ENCODE peak calls at places on chromosomes 2 and 18, in nine cellular contexts. B is stomach, E is neuronal stem cell, D is AG04450, J is substantia nigra, Q is thyroid gland, Z is lung, G is heart right ventricle, C is hepatocyte. H is an unnamed sample.

GRCh38 chr2:77807531-77808215 is 285.5 kb upstream of the LRRTM4 start:
- DNase-seq in B (no peak), E (no peak), D (no peak), J (no peak), Q (no peak), Z (no peak), G (no peak), C (peak), H (no peak)

GRCh38 chr18:79413901-79414300 is 18.2 kb downstream of the NFATC1 start:
- DNase-seq in B (no peak), E (no peak), D (no peak), J (no peak), Q (peak), Z (no peak), G (no peak), C (no peak), H (no peak)

GRCh38 chr2:63741884-63742583 is 99.7 kb upstream of the UGP2 start:
- DNase-seq in B (no peak), E (no peak), D (no peak), J (no peak), Q (no peak), Z (no peak), G (no peak), C (no peak), H (no peak)

GRCh38 chr2:68274022-68274421 is 21.7 kb upstream of the PPP3R1 start:
- DNase-seq in B (no peak), E (peak), D (no peak), J (no peak), Q (no peak), Z (no peak), G (no peak), C (no peak), H (no peak)

GRCh38 chr2:192162392-192163042 is 32.2 kb downstream of the TMEFF2 start:
- DNase-seq in B (peak), E (peak), D (peak), J (no peak), Q (peak), Z (peak), G (no peak), C (peak), H (no peak)

GRCh38 chr2:217394510-217395351 is 534.9 kb upstream of the TNP1 start:
- DNase-seq in B (no peak), E (no peak), D (no peak), J (no peak), Q (no peak), Z (no peak), G (no peak), C (no peak), H (no peak)

GRCh38 chr2:71702071-71702970 is 249.0 kb downstream of the DYSF start:
- DNase-seq in B (no peak), E (no peak), D (no peak), J (no peak), Q (no peak), Z (no peak), G (no peak), C (no peak), H (no peak)

GRCh38 chr18:74806700-74807416 is 209.2 kb downstream of the ZNF407 start:
- DNase-seq in B (no peak), E (no peak), D (peak), J (no peak), Q (no peak), Z (no peak), G (no peak), C (peak), H (no peak)

GRCh38 chr18:29840101-29840500 is 1202.4 kb downstream of the DSC3 start:
- DNase-seq in B (no peak), E (no peak), D (no peak), J (no peak), Q (no peak), Z (no peak), G (no peak), C (peak), H (no peak)

GRCh38 chr2:191155608-191156071 is 4.8 kb upstream of the STAT4 start:
- DNase-seq in B (no peak), E (no peak), D (no peak), J (no peak), Q (no peak), Z (no peak), G (no peak), C (peak), H (no peak)

GRCh38 chr2:177315303-177315887 is 50.9 kb upstream of the NFE2L2 start:
- DNase-seq in B (no peak), E (no peak), D (no peak), J (no peak), Q (peak), Z (no peak), G (no peak), C (no peak), H (no peak)

GRCh38 chr18:3250237-3251107 is 2.9 kb downstream of the MYL12A start:
- DNase-seq in B (no peak), E (no peak), D (no peak), J (no peak), Q (no peak), Z (no peak), G (no peak), C (no peak), H (no peak)

GRCh38 chr18:13272411-13272810 is 53.9 kb downstream of the LDLRAD4 start:
- DNase-seq in B (no peak), E (no peak), D (no peak), J (no peak), Q (no peak), Z (no peak), G (peak), C (no peak), H (no peak)

GRCh38 chr2:46589381-46589780 is 110.0 kb downstream of the TMEM247 start:
- DNase-seq in B (no peak), E (no peak), D (no peak), J (no peak), Q (no peak), Z (no peak), G (no peak), C (no peak), H (no peak)

GRCh38 chr18:35089918-35090550 is 48.8 kb downstream of the MAPRE2 start:
- DNase-seq in B (no peak), E (no peak), D (no peak), J (no peak), Q (no peak), Z (no peak), G (no peak), C (no peak), H (no peak)

GRCh38 chr2:63050186-63050915 is at the start of gene OTX1:
- DNase-seq in B (peak), E (peak), D (no peak), J (no peak), Q (peak), Z (peak), G (no peak), C (peak), H (no peak)

GRCh38 chr2:235105821-235106359 is 154.1 kb downstream of the SH3BP4 start:
- DNase-seq in B (no peak), E (no peak), D (no peak), J (no peak), Q (no peak), Z (no peak), G (no peak), C (peak), H (no peak)

GRCh38 chr2:102034683-102035606 is 43.2 kb downstream of the IL1R2 start:
- DNase-seq in B (no peak), E (no peak), D (no peak), J (no peak), Q (no peak), Z (no peak), G (no peak), C (no peak), H (no peak)

GRCh38 chr2:1736997-1737480 is 7.3 kb downstream of the PXDN start:
- DNase-seq in B (no peak), E (no peak), D (peak), J (no peak), Q (no peak), Z (no peak), G (no peak), C (no peak), H (no peak)

GRCh38 chr2:105287692-105288091 is 41.8 kb downstream of the TGFBRAP1 start:
- DNase-seq in B (peak), E (peak), D (no peak), J (no peak), Q (peak), Z (no peak), G (no peak), C (peak), H (no peak)

GRCh38 chr2:65985986-65986385 is 448.9 kb upstream of the MEIS1 start:
- DNase-seq in B (no peak), E (no peak), D (no peak), J (no peak), Q (no peak), Z (no peak), G (no peak), C (no peak), H (no peak)

GRCh38 chr18:49094136-49094535 is 143.4 kb upstream of the SMAD7 start:
- DNase-seq in B (no peak), E (no peak), D (no peak), J (no peak), Q (no peak), Z (no peak), G (no peak), C (peak), H (no peak)

GRCh38 chr2:185012643-185013042 is 414.3 kb downstream of the ZNF804A start:
- DNase-seq in B (no peak), E (no peak), D (no peak), J (no peak), Q (no peak), Z (no peak), G (no peak), C (no peak), H (no peak)

GRCh38 chr2:33909945-33910344 is 310.8 kb upstream of the FAM98A start:
- DNase-seq in B (no peak), E (no peak), D (no peak), J (no peak), Q (no peak), Z (no peak), G (no peak), C (no peak), H (no peak)

GRCh38 chr2:9763356-9764152 is 79.7 kb upstream of the TAF1B start:
- DNase-seq in B (no peak), E (no peak), D (no peak), J (no peak), Q (no peak), Z (no peak), G (no peak), C (peak), H (no peak)

GRCh38 chr18:3265564-3266033 is 3.7 kb downstream of the MYL12B start:
- DNase-seq in B (no peak), E (no peak), D (no peak), J (no peak), Q (no peak), Z (no peak), G (no peak), C (peak), H (no peak)

GRCh38 chr18:62384610-62385097 is 59.5 kb downstream of the TNFRSF11A start:
- DNase-seq in B (no peak), E (no peak), D (no peak), J (no peak), Q (peak), Z (no peak), G (no peak), C (peak), H (no peak)

GRCh38 chr2:178296394-178297090 is 102.2 kb downstream of the OSBPL6 start:
- DNase-seq in B (no peak), E (no peak), D (no peak), J (no peak), Q (no peak), Z (no peak), G (no peak), C (no peak), H (no peak)

GRCh38 chr2:113273031-113273551 is 5.6 kb downstream of the PAX8 start:
- DNase-seq in B (peak), E (peak), D (peak), J (no peak), Q (peak), Z (no peak), G (no peak), C (peak), H (no peak)

GRCh38 chr2:12612646-12613045 is 104.1 kb upstream of the TRIB2 start:
- DNase-seq in B (no peak), E (no peak), D (no peak), J (no peak), Q (no peak), Z (no peak), G (no peak), C (no peak), H (no peak)

GRCh38 chr2:66283776-66284175 is 151.1 kb upstream of the MEIS1 start:
- DNase-seq in B (no peak), E (no peak), D (no peak), J (no peak), Q (no peak), Z (no peak), G (no peak), C (no peak), H (no peak)

GRCh38 chr2:40256008-40256407 is 195.9 kb downstream of the SLC8A1 start:
- DNase-seq in B (no peak), E (no peak), D (no peak), J (no peak), Q (no peak), Z (no peak), G (no peak), C (no peak), H (no peak)

GRCh38 chr2:20577495-20578235 is 73.2 kb downstream of the HS1BP3 start:
- DNase-seq in B (no peak), E (no peak), D (no peak), J (no peak), Q (peak), Z (no peak), G (peak), C (no peak), H (no peak)

GRCh38 chr2:173858297-173858731 is 106.9 kb downstream of the SP3 start:
- DNase-seq in B (no peak), E (no peak), D (no peak), J (no peak), Q (peak), Z (no peak), G (no peak), C (no peak), H (no peak)

GRCh38 chr2:169732075-169732474 is 1.6 kb upstream of the KLHL23 start:
- DNase-seq in B (no peak), E (no peak), D (no peak), J (no peak), Q (no peak), Z (no peak), G (no peak), C (no peak), H (no peak)

GRCh38 chr2:169736902-169737301 is 3.3 kb downstream of the KLHL23 start:
- DNase-seq in B (no peak), E (no peak), D (no peak), J (no peak), Q (no peak), Z (no peak), G (no peak), C (no peak), H (no peak)

GRCh38 chr2:169735623-169736022 is 2.0 kb downstream of the KLHL23 start:
- DNase-seq in B (no peak), E (no peak), D (no peak), J (no peak), Q (no peak), Z (no peak), G (no peak), C (no peak), H (no peak)

GRCh38 chr2:169734172-169734847 is 678 bp downstream of the KLHL23 start:
- DNase-seq in B (peak), E (peak), D (no peak), J (no peak), Q (peak), Z (no peak), G (peak), C (peak), H (no peak)

DNA sequence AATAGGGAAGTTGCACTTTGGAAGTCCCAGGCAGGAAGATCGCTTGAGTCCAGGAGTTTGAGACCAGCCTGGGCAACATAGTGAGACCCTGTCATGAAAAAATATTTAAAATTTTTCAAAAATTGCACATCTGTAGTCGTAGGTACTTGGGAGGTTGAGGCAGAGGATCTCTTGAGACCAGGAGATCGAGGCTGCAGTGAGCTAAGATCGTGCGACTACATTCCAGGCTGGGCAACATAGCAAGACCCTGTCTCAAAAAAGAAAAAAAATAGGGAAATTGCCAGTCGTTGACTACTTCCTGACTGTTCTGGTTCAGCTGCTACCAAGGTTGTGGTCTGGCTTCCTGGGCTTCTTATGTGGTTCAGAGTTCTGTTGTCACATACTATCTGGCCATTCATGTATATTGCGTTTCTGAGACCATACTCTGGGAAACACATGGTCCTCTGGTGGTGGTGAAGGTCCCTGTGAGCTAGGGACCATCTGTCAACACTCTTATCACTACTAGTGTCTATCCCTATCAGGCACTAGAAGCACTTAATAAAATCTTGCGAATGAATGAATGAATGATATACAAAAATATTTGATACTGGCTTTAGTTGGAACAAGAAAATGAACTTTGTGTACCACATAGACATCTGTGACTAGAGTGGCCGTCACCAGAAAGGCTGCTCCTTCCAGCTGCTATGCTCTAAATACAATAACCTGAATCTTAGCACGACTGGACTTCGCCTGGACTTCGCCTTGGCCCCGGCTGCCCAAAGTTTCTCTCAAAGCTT is 861 bp upstream of the KLHL23 start:
- DNase-seq in B (no peak), E (no peak), D (no peak), J (no peak), Q (peak), Z (no peak), G (no peak), C (no peak), H (no peak)
- H3K27ac ChIP-seq in B (peak), E (peak), D (peak), J (no peak), Q (peak), Z (peak), G (peak), C (peak), H (peak)

GRCh38 chr18:12032786-12033642 is 51.7 kb downstream of the IMPA2 start:
- DNase-seq in B (no peak), E (no peak), D (no peak), J (no peak), Q (no peak), Z (no peak), G (no peak), C (no peak), H (no peak)
- H3K27ac ChIP-seq in B (peak), E (no peak), D (peak), J (no peak), Q (peak), Z (no peak), G (no peak), C (no peak), H (no peak)

GRCh38 chr2:211928186-211928585 is 610.4 kb downstream of the ERBB4 start:
- DNase-seq in B (no peak), E (peak), D (no peak), J (no peak), Q (no peak), Z (no peak), G (no peak), C (no peak), H (no peak)

GRCh38 chr2:211930331-211930730 is 608.3 kb downstream of the ERBB4 start:
- DNase-seq in B (no peak), E (no peak), D (no peak), J (no peak), Q (no peak), Z (no peak), G (no peak), C (no peak), H (no peak)

DNA sequence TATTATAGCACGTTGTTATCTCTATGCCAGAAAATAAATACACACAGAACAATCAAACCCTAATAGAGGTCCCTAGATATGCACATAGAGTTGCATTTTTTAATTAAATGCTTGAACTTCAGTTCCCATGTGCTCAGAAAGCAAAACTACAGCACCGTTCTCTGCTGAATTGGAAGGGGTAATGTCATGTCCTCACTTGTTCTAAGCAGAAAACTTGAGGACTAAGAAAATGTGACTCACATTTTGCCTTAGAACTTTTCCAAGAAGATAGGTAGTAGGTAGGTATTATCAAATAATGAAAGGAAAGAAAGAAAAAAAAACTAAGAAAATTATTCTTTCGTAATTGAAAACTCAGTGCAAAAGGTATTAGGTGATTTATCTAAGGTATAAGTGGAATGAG is 607.3 kb downstream of the ERBB4 start:
- DNase-seq in B (no peak), E (no peak), D (no peak), J (no peak), Q (no peak), Z (no peak), G (no peak), C (no peak), H (no peak)
- H3K27ac ChIP-seq in B (no peak), E (no peak), D (no peak), J (no peak), Q (no peak), Z (no peak), G (no peak), C (no peak), H (no peak)

DNA sequence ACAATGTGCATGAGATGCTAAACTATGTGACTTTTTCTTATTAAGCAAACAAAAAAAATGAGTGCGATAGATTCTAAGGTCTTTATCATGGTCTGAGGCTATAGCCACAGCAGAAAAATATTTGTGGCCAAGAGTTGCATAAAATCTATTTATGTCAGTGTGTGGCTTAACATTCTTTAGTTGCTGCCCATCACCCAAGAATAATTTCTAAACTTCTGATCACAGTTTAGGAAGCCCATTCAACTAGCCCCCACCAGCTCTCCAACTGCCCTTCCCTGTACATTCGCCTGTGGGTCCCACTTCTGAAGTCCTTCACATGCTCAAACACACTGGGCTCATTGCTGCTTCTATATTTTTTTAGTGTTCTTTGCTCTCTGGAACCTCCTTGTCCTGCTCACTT is 107.1 kb downstream of the CTNNA2 start:
- DNase-seq in B (no peak), E (no peak), D (no peak), J (no peak), Q (no peak), Z (no peak), G (no peak), C (no peak), H (no peak)
- H3K27ac ChIP-seq in B (no peak), E (no peak), D (no peak), J (no peak), Q (no peak), Z (no peak), G (no peak), C (peak), H (no peak)

GRCh38 chr2:28348149-28348567 is 44.5 kb upstream of the FOSL2 start:
- DNase-seq in B (no peak), E (no peak), D (no peak), J (no peak), Q (no peak), Z (no peak), G (no peak), C (no peak), H (no peak)
- H3K27ac ChIP-seq in B (no peak), E (no peak), D (no peak), J (no peak), Q (no peak), Z (no peak), G (no peak), C (no peak), H (no peak)

GRCh38 chr18:10046178-10046807 is 132.5 kb downstream of the VAPA start:
- DNase-seq in B (peak), E (no peak), D (no peak), J (no peak), Q (no peak), Z (no peak), G (no peak), C (no peak), H (no peak)
- H3K27ac ChIP-seq in B (peak), E (no peak), D (no peak), J (peak), Q (no peak), Z (no peak), G (no peak), C (no peak), H (no peak)

GRCh38 chr2:37459095-37459981 is 114.9 kb downstream of the QPCT start:
- DNase-seq in B (no peak), E (no peak), D (peak), J (no peak), Q (no peak), Z (no peak), G (no peak), C (no peak), H (no peak)
- H3K27ac ChIP-seq in B (peak), E (no peak), D (peak), J (no peak), Q (no peak), Z (peak), G (no peak), C (peak), H (no peak)

GRCh38 chr2:42722328-42723190 is 41.4 kb downstream of the OXER1 start:
- DNase-seq in B (peak), E (no peak), D (peak), J (no peak), Q (peak), Z (peak), G (no peak), C (peak), H (no peak)
- H3K27ac ChIP-seq in B (peak), E (no peak), D (peak), J (no peak), Q (peak), Z (no peak), G (no peak), C (peak), H (no peak)

H was measured in caudate nucleus.